ENCODE peak calls at places on chromosomes 2 and 18, in nine cellular contexts. Q is tibial nerve, F is A549, K is psoas muscle, U is suprapubic skin, R is lower lobe of right lung, M is endothelial cell of umbilical vein, Z is fibroblast of pulmonary artery, J is HFF-Myc. E is an unnamed sample.

GRCh38 chr2:221212105-221212504 is 360.0 kb downstream of the EPHA4 start:
- DNase-seq in K (no peak), Q (no peak), J (no peak), Z (no peak), F (no peak), M (no peak), R (no peak), U (no peak), E (no peak)

GRCh38 chr18:47095810-47096209 is 54.5 kb downstream of the HDHD2 start:
- DNase-seq in J (no peak), M (no peak), F (no peak), K (no peak), Z (no peak), R (no peak), Q (no peak), U (no peak), E (no peak)

GRCh38 chr2:6784299-6784698 is 81.4 kb downstream of the CMPK2 start:
- DNase-seq in U (no peak), M (no peak), Z (no peak), K (no peak), R (no peak), F (no peak), Q (no peak), J (no peak), E (no peak)

GRCh38 chr2:214465386-214466146 is 54.7 kb downstream of the VWC2L start:
- DNase-seq in F (no peak), R (no peak), Z (peak; percentile 7), Q (peak; percentile 22), M (no peak), J (no peak), K (no peak), U (no peak), E (peak; percentile 64)

GRCh38 chr2:20567159-20567925 is 83.6 kb downstream of the HS1BP3 start:
- DNase-seq in R (no peak), F (no peak), Q (no peak), Z (no peak), U (no peak), M (peak; percentile 73), J (no peak), K (no peak), E (no peak)

GRCh38 chr2:121189011-121189410 is 96.0 kb downstream of the TFCP2L1 start:
- DNase-seq in Z (peak; percentile 39), Q (peak; percentile 35), M (no peak), J (no peak), F (no peak), U (peak; percentile 62), R (no peak), K (no peak), E (no peak)

GRCh38 chr2:202113571-202114142 is 40.6 kb downstream of the KIAA2012 start:
- DNase-seq in Z (no peak), K (no peak), U (no peak), F (peak; percentile 27), Q (no peak), M (no peak), J (no peak), R (no peak), E (no peak)

GRCh38 chr2:64189167-64189566 is 44.9 kb upstream of the PELI1 start:
- DNase-seq in F (no peak), M (no peak), J (no peak), U (no peak), K (no peak), Q (no peak), Z (no peak), R (no peak), E (no peak)

GRCh38 chr18:13180614-13181375 is 37.8 kb upstream of the LDLRAD4 start:
- DNase-seq in M (no peak), F (no peak), R (no peak), Q (no peak), U (no peak), Z (no peak), J (no peak), K (no peak), E (no peak)

GRCh38 chr18:6729247-6730091 is at the start of gene ARHGAP28:
- DNase-seq in U (peak; percentile 84), M (peak; percentile 96), J (peak; percentile 65), Q (peak; percentile 41), K (peak; percentile 93), Z (peak; percentile 72), F (peak; percentile 76), R (peak; percentile 87), E (no peak)

GRCh38 chr2:133871810-133872209 is 303.5 kb upstream of the NCKAP5 start:
- DNase-seq in U (no peak), R (no peak), M (no peak), K (no peak), Q (no peak), J (no peak), Z (no peak), F (no peak), E (no peak)

GRCh38 chr2:36562973-36563532 is 34.9 kb downstream of the FEZ2 start:
- DNase-seq in Z (peak; percentile 78), R (no peak), J (no peak), F (no peak), U (no peak), Q (no peak), K (no peak), M (peak; percentile 61), E (no peak)

GRCh38 chr2:41337956-41338355 is 709.9 kb upstream of the PKDCC start:
- DNase-seq in R (no peak), U (no peak), Z (no peak), M (no peak), J (no peak), Q (no peak), F (no peak), K (no peak), E (no peak)

GRCh38 chr2:95049961-95050360 is 24.5 kb downstream of the MAL start:
- DNase-seq in F (no peak), U (no peak), J (no peak), Z (no peak), R (no peak), M (no peak), Q (no peak), K (peak; percentile 14), E (no peak)

GRCh38 chr2:239569401-239570090 is 168.7 kb upstream of the HDAC4 start:
- DNase-seq in Q (no peak), J (no peak), U (no peak), R (no peak), F (no peak), Z (no peak), K (no peak), M (no peak), E (no peak)

GRCh38 chr2:230759481-230760191 is 47.0 kb downstream of the CAB39 start:
- DNase-seq in K (no peak), Z (peak; percentile 55), F (no peak), R (no peak), J (no peak), Q (no peak), M (no peak), U (no peak), E (no peak)

GRCh38 chr2:123670286-123670685 is 354.8 kb upstream of the CNTNAP5 start:
- DNase-seq in J (no peak), M (no peak), Z (no peak), K (no peak), R (no peak), Q (no peak), F (no peak), U (no peak), E (no peak)

GRCh38 chr18:63844254-63844653 is 43.3 kb upstream of the SERPINB2 start:
- DNase-seq in F (peak; percentile 43), U (no peak), M (peak; percentile 36), Z (peak; percentile 50), K (no peak), Q (no peak), J (peak; percentile 56), R (no peak), E (peak; percentile 22)

GRCh38 chr2:135226961-135227360 is 174.9 kb downstream of the RAB3GAP1 start:
- DNase-seq in F (no peak), M (no peak), Q (no peak), Z (peak; percentile 10), U (no peak), J (no peak), K (no peak), R (no peak), E (no peak)

GRCh38 chr2:72572501-72572900 is 253.3 kb downstream of the EXOC6B start:
- DNase-seq in Q (no peak), J (no peak), F (peak; percentile 77), Z (peak; percentile 83), R (no peak), K (no peak), M (no peak), U (no peak), E (no peak)

GRCh38 chr2:141386168-141386567 is 744.6 kb downstream of the LRP1B start:
- DNase-seq in Q (no peak), F (no peak), J (no peak), K (no peak), M (no peak), R (no peak), U (no peak), Z (no peak), E (no peak)
- TF ChIP-seq CTCF in Q (no peak), F (no peak), J (no peak), K (no peak), M (no peak), R (no peak), U (no peak), Z (no peak), E (no peak)

GRCh38 chr2:232503792-232504323 is 16.2 kb upstream of the ECEL1 start:
- DNase-seq in J (no peak), R (no peak), U (no peak), Z (no peak), Q (no peak), M (no peak), F (no peak), K (no peak), E (no peak)
- H3K4me3 ChIP-seq in J (no peak overlapping the region), R (peak overlapping the region; percentile 47), U (peak overlapping the region; percentile 38), Z (no peak overlapping the region), Q (no peak overlapping the region), M (no peak overlapping the region), F (no peak overlapping the region), K (peak overlapping the region; percentile 66), E (no peak overlapping the region)

GRCh38 chr2:3628800-3629199 is 29.2 kb upstream of the ALLC start:
- DNase-seq in R (no peak), Z (no peak), J (no peak), M (no peak), Q (no peak), U (no peak), F (peak; percentile 41), K (peak; percentile 40), E (no peak)
- TF ChIP-seq CTCF in R (no peak), Z (no peak), J (peak; percentile 29), M (peak; percentile 15), Q (no peak), U (no peak), F (no peak), K (no peak), E (no peak)

GRCh38 chr2:183919167-183919566 is 679.2 kb upstream of the ZNF804A start:
- DNase-seq in M (no peak), K (no peak), J (no peak), Z (no peak), F (no peak), Q (no peak), R (no peak), U (no peak), E (no peak)
- H3K4me3 ChIP-seq in M (no peak overlapping the region), K (no peak overlapping the region), J (no peak overlapping the region), Z (no peak overlapping the region), F (no peak overlapping the region), Q (no peak overlapping the region), R (no peak overlapping the region), U (no peak overlapping the region), E (no peak overlapping the region)

GRCh38 chr2:197072533-197072932 is 146.0 kb upstream of the PGAP1 start:
- DNase-seq in F (no peak), R (no peak), Z (no peak), M (no peak), U (no peak), Q (no peak), J (no peak), K (no peak), E (no peak)
- TF ChIP-seq CTCF in F (no peak), R (no peak), Z (no peak), M (no peak), U (no peak), Q (no peak), J (no peak), K (no peak), E (no peak)